ENCODE peak calls at places on chromosomes 12 and 14, in ten cellular contexts. One of them, this sample, is unnamed.

GRCh38 chr12:75000120-75000519 is 209.5 kb downstream of the KCNC2 start:
- ATAC-seq in stimulated activated naive CD8-positive, alpha-beta T cell treated with anti-CD3 and anti-CD28 coated beads, Interleukin-15, Interleukin-2, amounts not matched to agents 100 U/mL and 50 U/mL, for 24 hours: no peak
- ATAC-seq in gastroesophageal sphincter: no peak
- ATAC-seq in pancreas: no peak
- ATAC-seq in Panc1: no peak
- ATAC-seq in natural killer cell: no peak
- ATAC-seq in heart left ventricle: no peak
- ATAC-seq in effector memory CD8-positive, alpha-beta T cell: no peak
- ATAC-seq in central memory CD8-positive, alpha-beta T cell: no peak
- ATAC-seq in HCT116: no peak
- ATAC-seq in this sample: peak; percentile 30

GRCh38 chr12:44972746-44973421 is 78.0 kb downstream of the DBX2 start:
- ATAC-seq in stimulated activated naive CD8-positive, alpha-beta T cell treated with anti-CD3 and anti-CD28 coated beads, Interleukin-15, Interleukin-2, amounts not matched to agents 100 U/mL and 50 U/mL, for 24 hours: no peak
- ATAC-seq in gastroesophageal sphincter: no peak
- ATAC-seq in pancreas: no peak
- ATAC-seq in Panc1: no peak
- ATAC-seq in natural killer cell: no peak
- ATAC-seq in heart left ventricle: no peak
- ATAC-seq in effector memory CD8-positive, alpha-beta T cell: no peak
- ATAC-seq in central memory CD8-positive, alpha-beta T cell: no peak
- ATAC-seq in HCT116: peak; percentile 99
- ATAC-seq in this sample: peak; percentile 76

GRCh38 chr12:2382391-2383155 is 329.8 kb downstream of the CACNA1C start:
- ATAC-seq in stimulated activated naive CD8-positive, alpha-beta T cell treated with anti-CD3 and anti-CD28 coated beads, Interleukin-15, Interleukin-2, amounts not matched to agents 100 U/mL and 50 U/mL, for 24 hours: no peak
- ATAC-seq in gastroesophageal sphincter: no peak
- ATAC-seq in pancreas: peak; percentile 43
- ATAC-seq in Panc1: no peak
- ATAC-seq in natural killer cell: no peak
- ATAC-seq in heart left ventricle: no peak
- ATAC-seq in effector memory CD8-positive, alpha-beta T cell: no peak
- ATAC-seq in central memory CD8-positive, alpha-beta T cell: no peak
- ATAC-seq in HCT116: no peak
- ATAC-seq in this sample: no peak

GRCh38 chr12:52523825-52524224 is 3.6 kb upstream of the KRT5 start:
- ATAC-seq in stimulated activated naive CD8-positive, alpha-beta T cell treated with anti-CD3 and anti-CD28 coated beads, Interleukin-15, Interleukin-2, amounts not matched to agents 100 U/mL and 50 U/mL, for 24 hours: no peak
- ATAC-seq in gastroesophageal sphincter: no peak
- ATAC-seq in pancreas: no peak
- ATAC-seq in Panc1: no peak
- ATAC-seq in natural killer cell: no peak
- ATAC-seq in heart left ventricle: no peak
- ATAC-seq in effector memory CD8-positive, alpha-beta T cell: no peak
- ATAC-seq in central memory CD8-positive, alpha-beta T cell: no peak
- ATAC-seq in HCT116: no peak
- ATAC-seq in this sample: no peak

GRCh38 chr12:29569392-29569791 is 71.9 kb upstream of the OVCH1 start:
- ATAC-seq in stimulated activated naive CD8-positive, alpha-beta T cell treated with anti-CD3 and anti-CD28 coated beads, Interleukin-15, Interleukin-2, amounts not matched to agents 100 U/mL and 50 U/mL, for 24 hours: no peak
- ATAC-seq in gastroesophageal sphincter: no peak
- ATAC-seq in pancreas: no peak
- ATAC-seq in Panc1: no peak
- ATAC-seq in natural killer cell: no peak
- ATAC-seq in heart left ventricle: no peak
- ATAC-seq in effector memory CD8-positive, alpha-beta T cell: no peak
- ATAC-seq in central memory CD8-positive, alpha-beta T cell: no peak
- ATAC-seq in HCT116: no peak
- ATAC-seq in this sample: no peak

GRCh38 chr14:103522649-103523582 is at the start of gene CKB:
- ATAC-seq in stimulated activated naive CD8-positive, alpha-beta T cell treated with anti-CD3 and anti-CD28 coated beads, Interleukin-15, Interleukin-2, amounts not matched to agents 100 U/mL and 50 U/mL, for 24 hours: no peak
- ATAC-seq in gastroesophageal sphincter: peak; percentile 63
- ATAC-seq in pancreas: no peak
- ATAC-seq in Panc1: peak; percentile 49
- ATAC-seq in natural killer cell: no peak
- ATAC-seq in heart left ventricle: no peak
- ATAC-seq in effector memory CD8-positive, alpha-beta T cell: no peak
- ATAC-seq in central memory CD8-positive, alpha-beta T cell: no peak
- ATAC-seq in HCT116: peak; percentile 60
- ATAC-seq in this sample: peak; percentile 43

GRCh38 chr12:40405419-40405818 is 180.6 kb downstream of the LRRK2 start:
- ATAC-seq in stimulated activated naive CD8-positive, alpha-beta T cell treated with anti-CD3 and anti-CD28 coated beads, Interleukin-15, Interleukin-2, amounts not matched to agents 100 U/mL and 50 U/mL, for 24 hours: no peak
- ATAC-seq in gastroesophageal sphincter: no peak
- ATAC-seq in pancreas: no peak
- ATAC-seq in Panc1: no peak
- ATAC-seq in natural killer cell: no peak
- ATAC-seq in heart left ventricle: no peak
- ATAC-seq in effector memory CD8-positive, alpha-beta T cell: no peak
- ATAC-seq in central memory CD8-positive, alpha-beta T cell: no peak
- ATAC-seq in HCT116: no peak
- ATAC-seq in this sample: no peak

GRCh38 chr12:117045175-117045997 is 53.8 kb downstream of the TESC start:
- ATAC-seq in stimulated activated naive CD8-positive, alpha-beta T cell treated with anti-CD3 and anti-CD28 coated beads, Interleukin-15, Interleukin-2, amounts not matched to agents 100 U/mL and 50 U/mL, for 24 hours: no peak
- ATAC-seq in gastroesophageal sphincter: no peak
- ATAC-seq in pancreas: no peak
- ATAC-seq in Panc1: peak; percentile 10
- ATAC-seq in natural killer cell: no peak
- ATAC-seq in heart left ventricle: no peak
- ATAC-seq in effector memory CD8-positive, alpha-beta T cell: no peak
- ATAC-seq in central memory CD8-positive, alpha-beta T cell: no peak
- ATAC-seq in HCT116: no peak
- ATAC-seq in this sample: peak; percentile 13

GRCh38 chr14:44887596-44887955 is 74.2 kb downstream of the KLHL28 start:
- ATAC-seq in stimulated activated naive CD8-positive, alpha-beta T cell treated with anti-CD3 and anti-CD28 coated beads, Interleukin-15, Interleukin-2, amounts not matched to agents 100 U/mL and 50 U/mL, for 24 hours: no peak
- ATAC-seq in gastroesophageal sphincter: no peak
- ATAC-seq in pancreas: no peak
- ATAC-seq in Panc1: no peak
- ATAC-seq in natural killer cell: no peak
- ATAC-seq in heart left ventricle: no peak
- ATAC-seq in effector memory CD8-positive, alpha-beta T cell: no peak
- ATAC-seq in central memory CD8-positive, alpha-beta T cell: no peak
- ATAC-seq in HCT116: no peak
- ATAC-seq in this sample: no peak

GRCh38 chr12:9132008-9132535 is 16.4 kb upstream of the A2M start:
- ATAC-seq in stimulated activated naive CD8-positive, alpha-beta T cell treated with anti-CD3 and anti-CD28 coated beads, Interleukin-15, Interleukin-2, amounts not matched to agents 100 U/mL and 50 U/mL, for 24 hours: no peak
- ATAC-seq in gastroesophageal sphincter: no peak
- ATAC-seq in pancreas: peak; percentile 76
- ATAC-seq in Panc1: no peak
- ATAC-seq in natural killer cell: no peak
- ATAC-seq in heart left ventricle: no peak
- ATAC-seq in effector memory CD8-positive, alpha-beta T cell: no peak
- ATAC-seq in central memory CD8-positive, alpha-beta T cell: no peak
- ATAC-seq in HCT116: no peak
- ATAC-seq in this sample: no peak

GRCh38 chr14:32307881-32308582 is 21.1 kb upstream of the AKAP6 start:
- ATAC-seq in stimulated activated naive CD8-positive, alpha-beta T cell treated with anti-CD3 and anti-CD28 coated beads, Interleukin-15, Interleukin-2, amounts not matched to agents 100 U/mL and 50 U/mL, for 24 hours: no peak
- ATAC-seq in gastroesophageal sphincter: no peak
- ATAC-seq in pancreas: peak; percentile 89
- ATAC-seq in Panc1: peak; percentile 51
- ATAC-seq in natural killer cell: no peak
- ATAC-seq in heart left ventricle: no peak
- ATAC-seq in effector memory CD8-positive, alpha-beta T cell: no peak
- ATAC-seq in central memory CD8-positive, alpha-beta T cell: no peak
- ATAC-seq in HCT116: no peak
- ATAC-seq in this sample: peak; percentile 52

GRCh38 chr14:92514844-92515509 is 1.4 kb downstream of the RIN3 start:
- ATAC-seq in stimulated activated naive CD8-positive, alpha-beta T cell treated with anti-CD3 and anti-CD28 coated beads, Interleukin-15, Interleukin-2, amounts not matched to agents 100 U/mL and 50 U/mL, for 24 hours: no peak
- ATAC-seq in gastroesophageal sphincter: no peak
- ATAC-seq in pancreas: no peak
- ATAC-seq in Panc1: no peak
- ATAC-seq in natural killer cell: no peak
- ATAC-seq in heart left ventricle: no peak
- ATAC-seq in effector memory CD8-positive, alpha-beta T cell: no peak
- ATAC-seq in central memory CD8-positive, alpha-beta T cell: no peak
- ATAC-seq in HCT116: no peak
- ATAC-seq in this sample: peak; percentile 7

GRCh38 chr12:108567974-108568652 is 5.7 kb downstream of the ISCU start:
- ATAC-seq in stimulated activated naive CD8-positive, alpha-beta T cell treated with anti-CD3 and anti-CD28 coated beads, Interleukin-15, Interleukin-2, amounts not matched to agents 100 U/mL and 50 U/mL, for 24 hours: no peak
- ATAC-seq in gastroesophageal sphincter: no peak
- ATAC-seq in pancreas: no peak
- ATAC-seq in Panc1: no peak
- ATAC-seq in natural killer cell: no peak
- ATAC-seq in heart left ventricle: no peak
- ATAC-seq in effector memory CD8-positive, alpha-beta T cell: no peak
- ATAC-seq in central memory CD8-positive, alpha-beta T cell: no peak
- ATAC-seq in HCT116: no peak
- ATAC-seq in this sample: no peak

GRCh38 chr14:89910706-89911017 is 43.9 kb downstream of the EFCAB11 start:
- ATAC-seq in stimulated activated naive CD8-positive, alpha-beta T cell treated with anti-CD3 and anti-CD28 coated beads, Interleukin-15, Interleukin-2, amounts not matched to agents 100 U/mL and 50 U/mL, for 24 hours: no peak
- ATAC-seq in gastroesophageal sphincter: no peak
- ATAC-seq in pancreas: no peak
- ATAC-seq in Panc1: no peak
- ATAC-seq in natural killer cell: no peak
- ATAC-seq in heart left ventricle: no peak
- ATAC-seq in effector memory CD8-positive, alpha-beta T cell: no peak
- ATAC-seq in central memory CD8-positive, alpha-beta T cell: no peak
- ATAC-seq in HCT116: no peak
- ATAC-seq in this sample: no peak

GRCh38 chr12:27274706-27275105 is 30.6 kb downstream of the STK38L start:
- ATAC-seq in stimulated activated naive CD8-positive, alpha-beta T cell treated with anti-CD3 and anti-CD28 coated beads, Interleukin-15, Interleukin-2, amounts not matched to agents 100 U/mL and 50 U/mL, for 24 hours: no peak
- ATAC-seq in gastroesophageal sphincter: no peak
- ATAC-seq in pancreas: no peak
- ATAC-seq in Panc1: no peak
- ATAC-seq in natural killer cell: no peak
- ATAC-seq in heart left ventricle: no peak
- ATAC-seq in effector memory CD8-positive, alpha-beta T cell: no peak
- ATAC-seq in central memory CD8-positive, alpha-beta T cell: no peak
- ATAC-seq in HCT116: no peak
- ATAC-seq in this sample: no peak

GRCh38 chr14:52455291-52456088 is 96.8 kb downstream of the TXNDC16 start:
- ATAC-seq in stimulated activated naive CD8-positive, alpha-beta T cell treated with anti-CD3 and anti-CD28 coated beads, Interleukin-15, Interleukin-2, amounts not matched to agents 100 U/mL and 50 U/mL, for 24 hours: peak; percentile 33
- ATAC-seq in gastroesophageal sphincter: peak; percentile 25
- ATAC-seq in pancreas: no peak
- ATAC-seq in Panc1: no peak
- ATAC-seq in natural killer cell: no peak
- ATAC-seq in heart left ventricle: no peak
- ATAC-seq in effector memory CD8-positive, alpha-beta T cell: no peak
- ATAC-seq in central memory CD8-positive, alpha-beta T cell: no peak
- ATAC-seq in HCT116: no peak
- ATAC-seq in this sample: no peak

GRCh38 chr12:77160931-77161330 is 95.6 kb upstream of the E2F7 start:
- ATAC-seq in stimulated activated naive CD8-positive, alpha-beta T cell treated with anti-CD3 and anti-CD28 coated beads, Interleukin-15, Interleukin-2, amounts not matched to agents 100 U/mL and 50 U/mL, for 24 hours: no peak
- ATAC-seq in gastroesophageal sphincter: no peak
- ATAC-seq in pancreas: no peak
- ATAC-seq in Panc1: no peak
- ATAC-seq in natural killer cell: no peak
- ATAC-seq in heart left ventricle: no peak
- ATAC-seq in effector memory CD8-positive, alpha-beta T cell: no peak
- ATAC-seq in central memory CD8-positive, alpha-beta T cell: no peak
- ATAC-seq in HCT116: no peak
- ATAC-seq in this sample: no peak

GRCh38 chr14:106790189-106791036 is 1264.0 kb downstream of the TMEM121 start:
- ATAC-seq in stimulated activated naive CD8-positive, alpha-beta T cell treated with anti-CD3 and anti-CD28 coated beads, Interleukin-15, Interleukin-2, amounts not matched to agents 100 U/mL and 50 U/mL, for 24 hours: peak; percentile 65
- ATAC-seq in gastroesophageal sphincter: no peak
- ATAC-seq in pancreas: peak; percentile 65
- ATAC-seq in Panc1: peak; percentile 68
- ATAC-seq in natural killer cell: peak; percentile 75
- ATAC-seq in heart left ventricle: no peak
- ATAC-seq in effector memory CD8-positive, alpha-beta T cell: peak; percentile 73
- ATAC-seq in central memory CD8-positive, alpha-beta T cell: peak; percentile 54
- ATAC-seq in HCT116: no peak
- ATAC-seq in this sample: peak; percentile 88

GRCh38 chr12:48767521-48767920 is 21.4 kb downstream of the ADCY6 start:
- ATAC-seq in stimulated activated naive CD8-positive, alpha-beta T cell treated with anti-CD3 and anti-CD28 coated beads, Interleukin-15, Interleukin-2, amounts not matched to agents 100 U/mL and 50 U/mL, for 24 hours: no peak
- ATAC-seq in gastroesophageal sphincter: no peak
- ATAC-seq in pancreas: no peak
- ATAC-seq in Panc1: no peak
- ATAC-seq in natural killer cell: no peak
- ATAC-seq in heart left ventricle: no peak
- ATAC-seq in effector memory CD8-positive, alpha-beta T cell: no peak
- ATAC-seq in central memory CD8-positive, alpha-beta T cell: no peak
- ATAC-seq in HCT116: no peak
- ATAC-seq in this sample: no peak

GRCh38 chr12:46357438-46358324 is 14.9 kb downstream of the SLC38A2 start:
- ATAC-seq in stimulated activated naive CD8-positive, alpha-beta T cell treated with anti-CD3 and anti-CD28 coated beads, Interleukin-15, Interleukin-2, amounts not matched to agents 100 U/mL and 50 U/mL, for 24 hours: no peak
- ATAC-seq in gastroesophageal sphincter: peak; percentile 34
- ATAC-seq in pancreas: peak; percentile 29
- ATAC-seq in Panc1: peak; percentile 76
- ATAC-seq in natural killer cell: no peak
- ATAC-seq in heart left ventricle: no peak
- ATAC-seq in effector memory CD8-positive, alpha-beta T cell: no peak
- ATAC-seq in central memory CD8-positive, alpha-beta T cell: no peak
- ATAC-seq in HCT116: peak; percentile 65
- ATAC-seq in this sample: peak; percentile 48

GRCh38 chr14:25537846-25538455 is 488.0 kb upstream of the STXBP6 start:
- ATAC-seq in stimulated activated naive CD8-positive, alpha-beta T cell treated with anti-CD3 and anti-CD28 coated beads, Interleukin-15, Interleukin-2, amounts not matched to agents 100 U/mL and 50 U/mL, for 24 hours: no peak
- ATAC-seq in gastroesophageal sphincter: no peak
- ATAC-seq in pancreas: peak; percentile 63
- ATAC-seq in Panc1: no peak
- ATAC-seq in natural killer cell: no peak
- ATAC-seq in heart left ventricle: no peak
- ATAC-seq in effector memory CD8-positive, alpha-beta T cell: no peak
- ATAC-seq in central memory CD8-positive, alpha-beta T cell: no peak
- ATAC-seq in HCT116: no peak
- ATAC-seq in this sample: peak; percentile 55

GRCh38 chr12:42213954-42214426 is 24.1 kb downstream of the YAF2 start:
- ATAC-seq in stimulated activated naive CD8-positive, alpha-beta T cell treated with anti-CD3 and anti-CD28 coated beads, Interleukin-15, Interleukin-2, amounts not matched to agents 100 U/mL and 50 U/mL, for 24 hours: no peak
- ATAC-seq in gastroesophageal sphincter: peak; percentile 57
- ATAC-seq in pancreas: peak; percentile 79
- ATAC-seq in Panc1: no peak
- ATAC-seq in natural killer cell: no peak
- ATAC-seq in heart left ventricle: peak; percentile 73
- ATAC-seq in effector memory CD8-positive, alpha-beta T cell: no peak
- ATAC-seq in central memory CD8-positive, alpha-beta T cell: no peak
- ATAC-seq in HCT116: no peak
- ATAC-seq in this sample: no peak

GRCh38 chr14:58059121-58059520 is 92.9 kb downstream of the ARMH4 start:
- ATAC-seq in stimulated activated naive CD8-positive, alpha-beta T cell treated with anti-CD3 and anti-CD28 coated beads, Interleukin-15, Interleukin-2, amounts not matched to agents 100 U/mL and 50 U/mL, for 24 hours: no peak
- ATAC-seq in gastroesophageal sphincter: no peak
- ATAC-seq in pancreas: no peak
- ATAC-seq in Panc1: no peak
- ATAC-seq in natural killer cell: no peak
- ATAC-seq in heart left ventricle: no peak
- ATAC-seq in effector memory CD8-positive, alpha-beta T cell: no peak
- ATAC-seq in central memory CD8-positive, alpha-beta T cell: no peak
- ATAC-seq in HCT116: no peak
- ATAC-seq in this sample: no peak

GRCh38 chr12:91774471-91774921 is 371.1 kb downstream of the BTG1 start:
- ATAC-seq in stimulated activated naive CD8-positive, alpha-beta T cell treated with anti-CD3 and anti-CD28 coated beads, Interleukin-15, Interleukin-2, amounts not matched to agents 100 U/mL and 50 U/mL, for 24 hours: no peak
- ATAC-seq in gastroesophageal sphincter: no peak
- ATAC-seq in pancreas: peak; percentile 77
- ATAC-seq in Panc1: no peak
- ATAC-seq in natural killer cell: no peak
- ATAC-seq in heart left ventricle: no peak
- ATAC-seq in effector memory CD8-positive, alpha-beta T cell: no peak
- ATAC-seq in central memory CD8-positive, alpha-beta T cell: no peak
- ATAC-seq in HCT116: no peak
- ATAC-seq in this sample: peak; percentile 53

GRCh38 chr14:97634786-97635185 is 837.6 kb downstream of the VRK1 start:
- ATAC-seq in stimulated activated naive CD8-positive, alpha-beta T cell treated with anti-CD3 and anti-CD28 coated beads, Interleukin-15, Interleukin-2, amounts not matched to agents 100 U/mL and 50 U/mL, for 24 hours: no peak
- ATAC-seq in gastroesophageal sphincter: no peak
- ATAC-seq in pancreas: no peak
- ATAC-seq in Panc1: no peak
- ATAC-seq in natural killer cell: peak; percentile 26
- ATAC-seq in heart left ventricle: no peak
- ATAC-seq in effector memory CD8-positive, alpha-beta T cell: peak; percentile 31
- ATAC-seq in central memory CD8-positive, alpha-beta T cell: no peak
- ATAC-seq in HCT116: no peak
- ATAC-seq in this sample: no peak

GRCh38 chr12:121252712-121253345 is 42.9 kb downstream of the P2RX4 start:
- ATAC-seq in stimulated activated naive CD8-positive, alpha-beta T cell treated with anti-CD3 and anti-CD28 coated beads, Interleukin-15, Interleukin-2, amounts not matched to agents 100 U/mL and 50 U/mL, for 24 hours: no peak
- ATAC-seq in gastroesophageal sphincter: no peak
- ATAC-seq in pancreas: no peak
- ATAC-seq in Panc1: no peak
- ATAC-seq in natural killer cell: no peak
- ATAC-seq in heart left ventricle: no peak
- ATAC-seq in effector memory CD8-positive, alpha-beta T cell: no peak
- ATAC-seq in central memory CD8-positive, alpha-beta T cell: no peak
- ATAC-seq in HCT116: peak; percentile 88
- ATAC-seq in this sample: no peak

GRCh38 chr12:922297-922696 is 27.2 kb downstream of the RAD52 start:
- ATAC-seq in stimulated activated naive CD8-positive, alpha-beta T cell treated with anti-CD3 and anti-CD28 coated beads, Interleukin-15, Interleukin-2, amounts not matched to agents 100 U/mL and 50 U/mL, for 24 hours: no peak
- ATAC-seq in gastroesophageal sphincter: no peak
- ATAC-seq in pancreas: no peak
- ATAC-seq in Panc1: no peak
- ATAC-seq in natural killer cell: no peak
- ATAC-seq in heart left ventricle: no peak
- ATAC-seq in effector memory CD8-positive, alpha-beta T cell: no peak
- ATAC-seq in central memory CD8-positive, alpha-beta T cell: no peak
- ATAC-seq in HCT116: no peak
- ATAC-seq in this sample: no peak

GRCh38 chr12:64840129-64840528 is 15.7 kb downstream of the TBC1D30 start:
- ATAC-seq in stimulated activated naive CD8-positive, alpha-beta T cell treated with anti-CD3 and anti-CD28 coated beads, Interleukin-15, Interleukin-2, amounts not matched to agents 100 U/mL and 50 U/mL, for 24 hours: no peak
- ATAC-seq in gastroesophageal sphincter: no peak
- ATAC-seq in pancreas: no peak
- ATAC-seq in Panc1: no peak
- ATAC-seq in natural killer cell: no peak
- ATAC-seq in heart left ventricle: no peak
- ATAC-seq in effector memory CD8-positive, alpha-beta T cell: no peak
- ATAC-seq in central memory CD8-positive, alpha-beta T cell: no peak
- ATAC-seq in HCT116: no peak
- ATAC-seq in this sample: no peak